ENCODE peak calls at places on chromosomes 1 and 21, in five cellular contexts. E is fibroblast of the aortic adventitia, O is astrocyte of the spinal cord, M is omental fat pad, X is HL-60. G is an unnamed sample.

GRCh38 chr1:45542591-45542990 is 8.0 kb upstream of the AKR1A1 start:
- DNase-seq in O (no peak), X (no peak), M (no peak), E (no peak), G (no peak)

GRCh38 chr1:41712081-41712480 is 206.6 kb downstream of the HIVEP3 start:
- DNase-seq in X (no peak), O (no peak), M (no peak), E (no peak), G (no peak)

GRCh38 chr1:178564086-178564782 is 51.3 kb downstream of the TEX35 start:
- DNase-seq in O (peak), M (no peak), X (no peak), E (peak), G (no peak)

GRCh38 chr21:32425628-32426027 is 13.1 kb downstream of the EVA1C start:
- DNase-seq in O (no peak), X (no peak), E (no peak), M (no peak), G (no peak)

GRCh38 chr1:66397192-66397591 is 136.8 kb upstream of the SGIP1 start:
- DNase-seq in M (no peak), E (no peak), O (no peak), X (no peak), G (no peak)

GRCh38 chr1:155130272-155131006 is 2.8 kb downstream of the EFNA1 start:
- DNase-seq in X (no peak), O (no peak), M (no peak), E (no peak), G (no peak)

GRCh38 chr1:97066860-97067259 is 345.3 kb downstream of the PTBP2 start:
- DNase-seq in O (no peak), X (no peak), M (no peak), E (no peak), G (no peak)

GRCh38 chr21:16069713-16070112 is 339.9 kb downstream of the USP25 start:
- DNase-seq in O (no peak), M (no peak), X (no peak), E (no peak), G (no peak)

GRCh38 chr1:63557365-63557987 is 34.2 kb downstream of the EFCAB7 start:
- DNase-seq in E (peak), X (peak), M (no peak), O (peak), G (peak)

GRCh38 chr1:159421821-159422220 is 10.2 kb upstream of the OR10J4 start:
- DNase-seq in O (no peak), E (no peak), M (no peak), X (no peak), G (no peak)

GRCh38 chr1:162081316-162081715 is 11.8 kb downstream of the NOS1AP start:
- DNase-seq in O (no peak), M (no peak), X (no peak), E (no peak), G (no peak)

GRCh38 chr1:226682841-226683800 is 56.0 kb downstream of the ITPKB start:
- DNase-seq in O (no peak), M (no peak), E (no peak), X (no peak), G (no peak)

GRCh38 chr1:156503672-156504055 is 3.1 kb upstream of the MEF2D start:
- DNase-seq in M (no peak), O (no peak), E (peak), X (no peak), G (no peak)

GRCh38 chr1:27391511-27392095 is 819 bp upstream of the GPR3 start:
- DNase-seq in X (no peak), O (no peak), M (no peak), E (peak), G (peak)

GRCh38 chr1:32813941-32814739 is 3.0 kb downstream of the YARS1 start:
- DNase-seq in E (peak), O (no peak), M (no peak), X (no peak), G (peak)

GRCh38 chr21:28485301-28486022 is 507.2 kb downstream of the LTN1 start:
- DNase-seq in O (peak), M (no peak), X (no peak), E (peak), G (no peak)

GRCh38 chr1:53450225-53450624 is 9.0 kb upstream of the DMRTB1 start:
- DNase-seq in M (no peak), E (no peak), X (no peak), O (no peak), G (no peak)

GRCh38 chr1:159800177-159800935 is 1.8 kb upstream of the FCRL6 start:
- DNase-seq in M (no peak), X (no peak), E (no peak), O (no peak), G (no peak)

GRCh38 chr1:205915354-205915990 is 27.8 kb downstream of the SLC26A9 start:
- DNase-seq in O (no peak), E (no peak), X (no peak), M (no peak), G (no peak)

GRCh38 chr1:22287946-22288520 is 145.1 kb upstream of the WNT4 start:
- DNase-seq in M (no peak), X (no peak), O (no peak), E (no peak), G (no peak)

GRCh38 chr1:11570821-11571220 is 83.4 kb downstream of the FBXO2 start:
- DNase-seq in O (no peak), E (no peak), X (no peak), M (no peak), G (no peak)

GRCh38 chr1:109718495-109718894 is 6.4 kb downstream of the GSTM5 start:
- DNase-seq in M (no peak), X (no peak), O (no peak), E (no peak), G (no peak)

GRCh38 chr1:193013005-193013404 is 46.2 kb downstream of the UCHL5 start:
- DNase-seq in M (no peak), X (no peak), E (peak), O (peak), G (peak)

GRCh38 chr21:38803075-38803474 is 2.7 kb upstream of the ETS2 start:
- DNase-seq in X (no peak), M (no peak), E (peak), O (no peak), G (peak)

GRCh38 chr1:164673584-164674214 is 114.7 kb downstream of the PBX1 start:
- DNase-seq in M (no peak), O (no peak), X (no peak), E (no peak), G (no peak)

GRCh38 chr1:211638723-211639122 is 36.7 kb downstream of the NEK2 start:
- DNase-seq in O (no peak), X (no peak), M (no peak), E (no peak), G (no peak)

GRCh38 chr1:54158071-54158470 is 5.3 kb upstream of the CDCP2 start:
- DNase-seq in O (peak), X (no peak), E (no peak), M (no peak), G (no peak)

GRCh38 chr1:156677616-156678596 is 699 bp upstream of the NES start:
- DNase-seq in X (no peak), E (peak), M (no peak), O (peak), G (peak)

GRCh38 chr1:43427941-43428340 is 25.8 kb downstream of the HYI start:
- DNase-seq in X (no peak), O (no peak), M (no peak), E (no peak), G (no peak)
- TF ChIP-seq CTCF in X (no peak), O (no peak), M (no peak), E (no peak), G (no peak)

DNA sequence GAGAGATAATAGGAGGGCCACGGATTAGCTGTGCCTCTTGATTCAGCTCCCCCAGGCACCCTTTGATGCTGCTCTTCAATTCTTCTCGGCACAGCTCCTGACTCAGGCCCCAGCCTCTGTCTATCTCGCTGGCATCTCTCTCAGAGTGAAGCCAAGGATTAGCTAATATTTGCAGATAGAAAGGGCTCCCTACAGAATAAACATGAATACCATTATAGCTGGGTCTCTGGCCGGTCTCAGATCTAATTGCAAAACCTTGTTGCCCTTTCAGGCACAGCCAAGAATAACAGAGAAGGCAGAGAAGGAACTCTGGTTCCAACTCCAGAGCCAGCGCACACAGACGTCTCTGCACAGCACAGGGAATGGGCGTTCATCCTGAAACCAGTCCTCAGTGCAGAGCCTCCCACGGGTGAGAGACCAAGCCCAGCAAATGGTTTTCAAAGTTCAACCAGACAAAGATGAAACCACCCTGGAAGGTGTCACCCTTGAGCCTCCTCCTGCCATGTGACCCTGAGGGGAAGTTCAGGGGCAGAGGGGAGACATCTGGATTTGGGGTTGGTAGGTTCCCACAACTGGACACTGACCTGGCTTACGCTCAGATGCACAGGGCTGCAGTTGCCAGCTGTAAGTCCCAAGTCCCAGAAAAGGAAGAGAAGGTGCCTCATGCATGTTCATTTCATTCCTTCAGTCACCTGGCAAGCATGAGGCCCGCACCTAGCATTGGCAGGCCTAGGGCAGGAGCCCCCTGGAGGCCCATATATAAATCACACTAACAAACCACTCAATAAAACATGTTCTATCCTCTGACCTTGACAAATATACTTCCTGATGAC is 394.0 kb downstream of the NPHP4 start:
- DNase-seq in X (no peak), E (no peak), M (no peak), O (no peak), G (no peak)
- TF ChIP-seq CTCF in X (no peak), E (no peak), M (no peak), O (no peak), G (no peak)

GRCh38 chr21:40850071-40850470 is 3.1 kb upstream of the DSCAM start:
- DNase-seq in O (no peak), E (no peak), X (peak), M (no peak), G (no peak)

GRCh38 chr21:40851749-40852148 is 4.8 kb upstream of the DSCAM start:
- DNase-seq in M (no peak), O (no peak), E (no peak), X (no peak), G (no peak)

GRCh38 chr21:40847956-40848355 is 998 bp upstream of the DSCAM start:
- DNase-seq in O (no peak), M (no peak), X (no peak), E (no peak), G (no peak)

GRCh38 chr21:40853956-40854688 is 7.2 kb upstream of the DSCAM start:
- DNase-seq in M (no peak), O (no peak), E (no peak), X (no peak), G (no peak)

GRCh38 chr21:40852563-40852962 is 5.6 kb upstream of the DSCAM start:
- DNase-seq in E (no peak), O (no peak), M (no peak), X (no peak), G (no peak)
- TF ChIP-seq CTCF in E (no peak), O (no peak), M (no peak), X (no peak), G (no peak)

GRCh38 chr1:99731384-99731783 is 35.1 kb downstream of the FRRS1 start:
- DNase-seq in X (no peak), M (no peak), O (peak), E (peak), G (no peak)

GRCh38 chr1:99740141-99740540 is 26.3 kb downstream of the FRRS1 start:
- DNase-seq in X (no peak), E (no peak), O (no peak), M (no peak), G (no peak)

GRCh38 chr1:99735852-99736251 is 30.6 kb downstream of the FRRS1 start:
- DNase-seq in E (no peak), X (no peak), M (no peak), O (no peak), G (no peak)

GRCh38 chr1:99738858-99739465 is 27.5 kb downstream of the FRRS1 start:
- DNase-seq in M (no peak), E (no peak), X (no peak), O (no peak), G (no peak)

GRCh38 chr1:99737016-99737415 is 29.4 kb downstream of the FRRS1 start:
- DNase-seq in O (peak), X (no peak), M (no peak), E (peak), G (peak)
- TF ChIP-seq CTCF in O (peak), X (no peak), M (no peak), E (peak), G (peak)

GRCh38 chr1:150076985-150077384 is 9.4 kb downstream of the VPS45 start:
- DNase-seq in E (no peak), X (no peak), O (no peak), M (no peak), G (no peak)

GRCh38 chr1:150069923-150070322 is 2.3 kb downstream of the VPS45 start:
- DNase-seq in E (no peak), M (no peak), O (no peak), X (no peak), G (no peak)

GRCh38 chr1:150076066-150076465 is 8.5 kb downstream of the VPS45 start:
- DNase-seq in M (no peak), O (no peak), E (no peak), X (no peak), G (no peak)

GRCh38 chr1:150073516-150073915 is 5.9 kb downstream of the VPS45 start:
- DNase-seq in E (no peak), M (no peak), X (no peak), O (no peak), G (no peak)

GRCh38 chr1:150072959-150073358 is 5.4 kb downstream of the VPS45 start:
- DNase-seq in M (no peak), E (peak), X (no peak), O (peak), G (peak)
- TF ChIP-seq CTCF in M (no peak), E (peak), X (peak), O (peak), G (peak)

GRCh38 chr1:209196140-209196539 is 387.4 kb upstream of the CAMK1G start:
- DNase-seq in O (no peak), X (no peak), M (no peak), E (no peak), G (no peak)

GRCh38 chr1:209202826-209203439 is 380.6 kb upstream of the CAMK1G start:
- DNase-seq in O (peak), M (no peak), E (peak), X (peak), G (peak)

GRCh38 chr1:209199371-209199770 is 384.1 kb upstream of the CAMK1G start:
- DNase-seq in M (no peak), X (no peak), E (no peak), O (no peak), G (no peak)

GRCh38 chr1:209198926-209199325 is 384.6 kb upstream of the CAMK1G start:
- DNase-seq in M (no peak), O (no peak), E (no peak), X (no peak), G (no peak)

DNA sequence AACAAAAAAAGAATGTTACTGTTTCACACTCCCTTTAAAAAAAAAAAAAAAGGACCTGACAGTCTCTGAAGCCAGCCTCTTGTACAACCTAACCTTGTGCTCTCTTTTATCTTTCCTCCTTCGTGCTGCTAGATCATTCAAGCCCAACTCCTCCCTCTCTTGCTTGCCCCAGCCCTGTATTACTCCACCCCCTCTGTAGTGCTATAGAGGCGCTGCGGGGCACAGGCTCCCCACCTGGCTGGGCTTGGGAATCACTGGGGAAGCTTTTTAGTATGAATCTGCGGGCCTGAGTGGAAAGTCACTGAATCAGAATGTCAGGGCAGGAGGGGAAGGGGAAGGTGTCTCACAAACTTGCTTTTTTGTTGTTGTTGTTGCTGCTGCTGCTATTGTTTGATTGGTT is 383.7 kb upstream of the CAMK1G start:
- DNase-seq in O (no peak), E (no peak), X (no peak), M (no peak), G (no peak)
- TF ChIP-seq CTCF in O (no peak), E (no peak), X (no peak), M (no peak), G (no peak)

DNA sequence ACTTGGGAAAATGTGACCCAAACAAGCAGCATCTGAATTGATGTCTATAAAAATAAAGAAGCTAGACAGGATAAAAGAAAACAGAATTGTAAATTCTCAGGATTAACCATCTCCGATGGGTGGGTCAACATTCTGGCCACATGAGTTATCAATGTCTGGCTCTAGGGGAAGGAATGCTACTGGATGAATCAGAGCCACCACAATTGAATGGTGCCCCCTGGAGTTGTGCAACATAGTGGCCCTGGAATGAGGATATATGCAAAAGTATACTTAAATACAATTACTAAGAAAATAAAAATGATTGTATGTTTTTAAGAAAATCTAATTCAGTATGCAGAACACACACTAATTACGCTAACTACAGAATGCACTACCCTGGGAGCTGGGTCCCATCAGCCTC is 185.6 kb downstream of the TGFBR3 start:
- DNase-seq in E (peak), O (peak), X (no peak), M (no peak), G (peak)
- TF ChIP-seq CTCF in E (peak), O (peak), X (no peak), M (no peak), G (peak)